ENCODE peak calls at places on chromosome 2, in seven cellular contexts. S is Panc1, J is neural progenitor cell, B is IMR-90, E is GM23248, U is WERI-Rb-1, V is esophagus squamous epithelium. G is an unnamed sample.

GRCh38 chr2:9235388-9236344 is 29.1 kb downstream of the ASAP2 start:
- DNase-seq in J (no peak), U (no peak), S (no peak), B (peak; percentile 74), E (peak; percentile 64), V (no peak), G (no peak)

GRCh38 chr2:72148975-72149555 is 1.4 kb upstream of the CYP26B1 start:
- DNase-seq in U (peak; percentile 52), S (no peak), J (peak; percentile 78), V (no peak), E (peak; percentile 69), B (peak; percentile 10), G (peak; percentile 83)

GRCh38 chr2:171703574-171704347 is 16.5 kb downstream of the DYNC1I2 start:
- DNase-seq in B (peak; percentile 56), E (peak; percentile 71), S (no peak), U (no peak), V (no peak), J (peak; percentile 60), G (no peak)

GRCh38 chr2:150046211-150046610 is 441.3 kb downstream of the RND3 start:
- DNase-seq in E (peak; percentile 60), J (no peak), B (peak; percentile 52), V (no peak), U (no peak), S (no peak), G (no peak)

GRCh38 chr2:42601076-42601475 is 32.6 kb downstream of the MTA3 start:
- DNase-seq in U (no peak), V (no peak), S (no peak), B (peak; percentile 3), J (no peak), E (no peak), G (no peak)

GRCh38 chr2:32355976-32356734 is 668 bp upstream of the BIRC6 start:
- DNase-seq in E (no peak), S (peak; percentile 35), J (no peak), B (no peak), U (no peak), V (no peak), G (no peak)

GRCh38 chr2:196183172-196183473 is 11.7 kb upstream of the STK17B start:
- DNase-seq in U (no peak), V (no peak), B (no peak), E (no peak), J (no peak), S (no peak), G (no peak)

GRCh38 chr2:78676921-78677696 is 348.4 kb upstream of the REG3G start:
- DNase-seq in B (no peak), V (no peak), U (peak; percentile 43), S (no peak), J (no peak), E (no peak), G (no peak)

GRCh38 chr2:71742953-71743601 is 289.7 kb downstream of the DYSF start:
- DNase-seq in B (peak; percentile 86), V (no peak), U (no peak), E (peak; percentile 96), S (peak; percentile 36), J (no peak), G (peak; percentile 92)

GRCh38 chr2:222000326-222000725 is 298.5 kb downstream of the PAX3 start:
- DNase-seq in S (no peak), J (no peak), U (no peak), E (peak; percentile 49), V (no peak), B (peak; percentile 95), G (peak; percentile 25)

GRCh38 chr2:23904692-23905091 is 22.2 kb downstream of the ATAD2B start:
- DNase-seq in J (no peak), U (no peak), B (peak; percentile 76), S (no peak), V (no peak), E (peak; percentile 60), G (no peak)

GRCh38 chr2:219537657-219538487 is 5.7 kb downstream of the CHPF start:
- DNase-seq in E (no peak), U (no peak), V (no peak), B (no peak), S (no peak), J (no peak), G (no peak)

GRCh38 chr2:222604749-222605515 is 51.0 kb downstream of the FARSB start:
- DNase-seq in B (no peak), E (no peak), S (no peak), V (no peak), U (no peak), J (no peak), G (no peak)

GRCh38 chr2:157839162-157839801 is 36.8 kb downstream of the ACVR1 start:
- DNase-seq in V (no peak), J (peak; percentile 95), B (peak; percentile 71), U (peak; percentile 62), E (peak; percentile 56), S (no peak), G (peak; percentile 59)

GRCh38 chr2:15458277-15458676 is 102.9 kb downstream of the NBAS start:
- DNase-seq in E (no peak), U (no peak), J (no peak), B (no peak), V (no peak), S (no peak), G (no peak)
- H3K36me3 ChIP-seq in E (peaks cover 8% of the 10 kb centered on the region), U (no peaks in the 10 kb centered on the region), J (peaks cover 4% of the 10 kb centered on the region), B (peaks cover 14% of the 10 kb centered on the region), V (peaks cover 77% of the 10 kb centered on the region), S (peaks cover 6% of the 10 kb centered on the region), G (peaks cover 12% of the 10 kb centered on the region)

DNA sequence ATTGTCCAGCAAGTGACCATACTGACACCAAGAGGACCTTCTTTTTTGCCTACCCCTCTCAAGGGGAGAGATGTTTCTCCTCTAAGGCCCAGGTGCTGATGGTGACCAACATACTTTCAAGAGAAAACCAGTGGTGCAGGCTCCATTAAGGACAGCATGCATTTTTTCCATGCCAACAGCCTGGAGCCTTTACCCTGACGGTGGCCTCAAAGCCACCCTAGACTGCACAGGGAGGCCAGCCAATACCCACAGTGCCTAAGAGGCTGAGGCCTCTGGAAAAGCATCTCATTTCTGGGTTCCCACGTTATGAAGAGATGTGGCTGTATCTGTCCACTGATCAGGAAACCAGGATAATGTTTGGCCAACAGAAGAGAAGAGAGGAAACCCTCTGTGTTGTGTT is 19.3 kb downstream of the SPRED2 start:
- DNase-seq in S (no peak), E (no peak), U (no peak), B (no peak), J (no peak), V (no peak), G (no peak)
- H3K4me3 ChIP-seq in S (no peak overlapping the region), E (no peak overlapping the region), U (no peak overlapping the region), B (no peak overlapping the region), J (no peak overlapping the region), V (no peak overlapping the region), G (no peak overlapping the region)

DNA sequence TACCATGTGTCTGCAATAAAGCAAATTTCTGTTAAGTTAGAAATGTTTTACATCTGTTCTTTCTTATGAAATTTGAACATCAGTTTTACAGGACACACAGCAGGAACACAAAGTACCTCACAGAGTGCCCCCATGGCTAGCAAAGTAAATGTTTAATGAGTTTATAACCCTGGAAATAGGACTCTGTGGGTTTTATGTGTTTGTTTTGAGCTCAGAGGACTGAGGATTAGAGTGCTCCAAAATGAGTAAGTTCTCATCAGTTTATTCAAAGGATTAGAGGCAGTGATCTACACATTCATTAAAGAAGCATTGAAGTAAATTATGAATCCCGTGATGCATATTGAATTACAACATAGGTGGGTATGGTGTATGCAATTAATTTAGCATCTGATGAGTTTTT is 281.8 kb downstream of the GULP1 start:
- DNase-seq in S (no peak), V (no peak), U (no peak), E (no peak), J (no peak), B (peak; percentile 5), G (no peak)
- H3K36me3 ChIP-seq in S (no peaks in the 10 kb centered on the region), V (peaks cover 18% of the 10 kb centered on the region), U (no peaks in the 10 kb centered on the region), E (no peaks in the 10 kb centered on the region), J (peaks cover 6% of the 10 kb centered on the region), B (peaks cover 1% of the 10 kb centered on the region), G (peaks cover 2% of the 10 kb centered on the region)

DNA sequence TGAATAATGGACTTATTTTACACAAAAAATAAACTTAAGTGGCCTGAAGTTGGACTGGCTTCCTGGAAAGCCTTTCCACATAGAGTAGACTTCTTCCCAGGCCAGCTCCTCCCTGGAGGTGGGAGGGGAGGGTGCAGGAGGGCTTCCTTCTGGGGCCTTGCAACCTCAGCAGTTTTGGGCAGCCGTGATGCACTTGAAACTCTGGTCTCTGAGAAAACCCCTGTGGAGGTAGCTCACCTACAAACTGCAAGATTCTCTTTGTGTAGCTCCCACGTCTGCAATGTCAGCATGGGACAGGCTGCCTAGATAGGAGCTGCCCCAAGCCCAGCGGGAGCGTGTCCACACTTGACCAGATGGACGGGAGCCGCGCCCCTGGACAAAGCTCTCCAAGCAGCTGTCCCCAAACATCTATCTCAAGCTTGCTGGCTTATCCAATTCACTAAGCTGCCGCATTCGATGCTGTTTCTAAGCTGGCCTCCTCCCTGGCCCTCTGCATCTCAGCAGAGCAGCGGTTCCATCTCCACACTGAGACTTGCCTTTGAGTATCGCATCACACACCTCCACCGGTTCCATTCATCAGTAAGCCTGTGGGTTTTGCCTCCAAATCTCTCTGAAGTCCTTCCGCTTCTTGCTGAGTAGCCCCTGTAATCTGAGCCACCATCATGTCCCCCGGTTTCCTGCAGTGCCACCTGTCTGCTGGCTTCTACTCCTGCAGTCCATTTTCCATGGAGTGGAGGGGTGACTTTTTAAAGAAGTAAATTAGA is 1.6 kb upstream of the LPIN1 start:
- DNase-seq in S (no peak), J (peak; percentile 75), V (no peak), B (peak; percentile 59), U (peak; percentile 93), E (peak; percentile 45), G (peak; percentile 81)
- H3K4me3 ChIP-seq in S (peak overlapping the region; percentile 25), J (peak overlapping the region; percentile 8), V (peak overlapping the region; percentile 25), B (no peak overlapping the region), U (peak overlapping the region; percentile 35), E (peak overlapping the region; percentile 57), G (peak overlapping the region; percentile 8)

GRCh38 chr2:241228860-241229516 is 40.5 kb downstream of the ANO7 start:
- DNase-seq in B (no peak), S (no peak), J (no peak), V (no peak), U (no peak), E (no peak), G (no peak)

GRCh38 chr2:241227635-241227993 is 39.1 kb downstream of the ANO7 start:
- DNase-seq in J (no peak), S (no peak), V (no peak), E (no peak), U (no peak), B (no peak), G (no peak)

GRCh38 chr2:241230435-241230834 is 42.0 kb downstream of the ANO7 start:
- DNase-seq in S (no peak), J (no peak), U (no peak), V (no peak), E (no peak), B (no peak), G (no peak)

GRCh38 chr2:241228081-241228859 is 39.8 kb downstream of the ANO7 start:
- DNase-seq in B (no peak), V (no peak), S (no peak), U (no peak), J (no peak), E (peak; percentile 34), G (no peak)

GRCh38 chr2:241229563-241230401 is 41.3 kb downstream of the ANO7 start:
- DNase-seq in B (no peak), S (no peak), E (no peak), V (no peak), J (no peak), U (no peak), G (no peak)
- H3K36me3 ChIP-seq in B (peaks cover 84% of the 10 kb centered on the region), S (peaks cover 7% of the 10 kb centered on the region), E (peaks cover 63% of the 10 kb centered on the region), V (peaks cover 99% of the 10 kb centered on the region), J (no peaks in the 10 kb centered on the region), U (peaks cover 87% of the 10 kb centered on the region), G (peaks cover 79% of the 10 kb centered on the region)

GRCh38 chr2:199659207-199659606 is 191.8 kb downstream of the FTCDNL1 start:
- DNase-seq in U (peak; percentile 43), S (no peak), E (peak; percentile 62), V (no peak), J (peak; percentile 89), B (peak; percentile 3), G (peak; percentile 78)
- H3K4me3 ChIP-seq in U (peak overlapping the region; percentile 44), S (peak overlapping the region; percentile 30), E (peak overlapping the region; percentile 69), V (peak overlapping the region; percentile 32), J (peak overlapping the region; percentile 39), B (peak overlapping the region; percentile 39), G (peak overlapping the region; percentile 36)

G was measured in MG63.